ENCODE peak calls at places on chromosomes 3 and 15, in five cellular contexts. Y, L, N, I and Z are unnamed samples.

GRCh38 chr3:40437893-40438292 is 19.2 kb upstream of the RPL14 start:
- DNase-seq in N (no peak), L (no peak), Y (no peak), I (no peak), Z (no peak)

GRCh38 chr3:28286595-28286994 is 45.2 kb downstream of the CMC1 start:
- DNase-seq in L (peak), I (no peak), N (peak), Y (peak), Z (peak)

GRCh38 chr15:30043211-30043655 is 39.5 kb upstream of the GOLGA8J start:
- DNase-seq in Y (peak), N (peak), L (no peak), I (no peak), Z (no peak)

GRCh38 chr15:72135719-72136118 is 17.5 kb downstream of the SENP8 start:
- DNase-seq in L (no peak), Y (peak), I (no peak), N (no peak), Z (no peak)

GRCh38 chr3:9630550-9631139 is 18.7 kb upstream of the MTMR14 start:
- DNase-seq in Y (no peak), L (no peak), N (no peak), I (no peak), Z (no peak)

GRCh38 chr3:53661480-53661879 is 167.1 kb downstream of the CACNA1D start:
- DNase-seq in N (no peak), L (no peak), I (no peak), Y (no peak), Z (no peak)

GRCh38 chr3:129469026-129469425 is 29.0 kb downstream of the IFT122 start:
- DNase-seq in Y (no peak), N (no peak), L (no peak), I (no peak), Z (no peak)

GRCh38 chr3:126267169-126267975 is 87.0 kb upstream of the ALDH1L1 start:
- DNase-seq in N (peak), Y (peak), L (peak), I (peak), Z (peak)

GRCh38 chr3:62562017-62562416 is 188.7 kb upstream of the FEZF2 start:
- DNase-seq in Y (peak), N (peak), L (no peak), I (no peak), Z (no peak)

GRCh38 chr3:46662771-46663551 is 30.5 kb downstream of the ALS2CL start:
- DNase-seq in L (no peak), Y (peak), N (peak), I (no peak), Z (no peak)

GRCh38 chr3:160735801-160736200 is 20.2 kb upstream of the PPM1L start:
- DNase-seq in Y (no peak), I (no peak), L (no peak), N (no peak), Z (no peak)

GRCh38 chr3:133393204-133393603 is 6.7 kb upstream of the BFSP2 start:
- DNase-seq in Y (no peak), N (no peak), I (no peak), L (no peak), Z (peak)

GRCh38 chr15:22240403-22240802 is 160.1 kb downstream of the OR4M2 start:
- DNase-seq in L (no peak), I (no peak), N (no peak), Y (no peak), Z (no peak)

GRCh38 chr3:142019794-142020320 is 129.5 kb downstream of the TFDP2 start:
- DNase-seq in I (no peak), Y (peak), L (no peak), N (peak), Z (no peak)

GRCh38 chr3:132726341-132726823 is 4.2 kb upstream of the NPHP3 start:
- DNase-seq in N (peak), Y (peak), L (peak), I (no peak), Z (peak)

GRCh38 chr15:41878355-41878699 is 15.5 kb downstream of the SPTBN5 start:
- DNase-seq in I (no peak), N (no peak), L (no peak), Y (no peak), Z (no peak)

GRCh38 chr3:69032137-69032536 is 18.7 kb upstream of the EOGT start:
- DNase-seq in N (peak), I (no peak), L (no peak), Y (peak), Z (no peak)

GRCh38 chr3:177104299-177104992 is 92.8 kb downstream of the TBL1XR1 start:
- DNase-seq in Y (no peak), L (no peak), I (no peak), N (no peak), Z (no peak)

GRCh38 chr15:73330206-73331051 is 38.3 kb downstream of the HCN4 start:
- DNase-seq in Y (no peak), L (no peak), I (no peak), N (no peak), Z (peak)

GRCh38 chr3:83738202-83738601 is 1220.6 kb upstream of the CADM2 start:
- DNase-seq in Y (no peak), I (no peak), N (no peak), L (no peak), Z (no peak)

GRCh38 chr15:53835309-53835708 is 75.8 kb upstream of the WDR72 start:
- DNase-seq in Y (no peak), N (no peak), L (no peak), I (no peak), Z (no peak)

GRCh38 chr3:45611619-45612018 is 17.1 kb downstream of the LIMD1 start:
- DNase-seq in I (no peak), Y (no peak), N (no peak), L (peak), Z (no peak)
- H3K4me3 ChIP-seq in I (no peak), Y (no peak), N (no peak), L (no peak), Z (no peak)

GRCh38 chr15:63901912-63902670 is 68.3 kb upstream of the HERC1 start:
- DNase-seq in L (no peak), Y (no peak), N (no peak), I (no peak), Z (no peak)
- H3K23ac ChIP-seq in L (no peak), Y (no peak), N (no peak), I (no peak), Z (no peak)

GRCh38 chr3:114449271-114450007 is 155.6 kb downstream of the TIGIT start:
- DNase-seq in I (no peak), Y (no peak), N (no peak), L (no peak), Z (no peak)
- H3K4me3 ChIP-seq in I (no peak), Y (no peak), N (no peak), L (no peak), Z (no peak)

DNA sequence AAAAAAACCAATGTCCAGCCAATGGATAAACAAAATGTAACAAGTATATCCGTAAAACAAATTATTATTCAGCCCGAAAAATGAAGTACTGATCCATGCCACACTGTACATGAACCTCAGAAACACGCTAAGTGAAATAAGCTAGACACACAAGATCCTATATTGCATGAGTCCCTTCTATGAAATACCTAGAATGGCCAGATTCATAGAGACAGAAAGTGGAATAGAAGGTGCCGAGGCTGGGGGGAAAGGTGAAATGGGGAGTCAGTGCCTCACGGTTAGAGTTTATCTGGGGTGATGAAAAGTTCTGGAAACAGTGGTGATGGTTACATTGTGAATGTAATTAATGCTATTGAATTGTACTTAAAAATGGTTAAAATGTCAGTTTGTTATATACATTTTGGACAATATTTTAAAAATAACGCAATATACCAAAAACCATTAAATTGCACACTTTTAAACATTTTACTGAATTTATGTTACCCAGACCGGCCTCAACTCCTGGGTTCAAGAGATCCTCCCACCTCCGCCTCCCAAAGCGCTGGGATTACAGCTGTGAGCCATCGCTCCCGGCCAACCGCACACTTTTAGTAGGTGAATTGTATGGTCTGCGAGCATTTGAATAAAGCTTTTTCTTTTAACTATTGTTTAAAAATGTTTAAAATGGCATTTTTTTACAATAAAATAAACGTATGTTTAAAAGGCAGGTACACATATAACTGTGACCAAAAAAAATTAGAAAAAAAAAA is 2.1 kb downstream of the RNF168 start:
- DNase-seq in N (peak), I (no peak), L (no peak), Y (peak), Z (peak)
- H3K23ac ChIP-seq in N (no peak), I (no peak), L (no peak), Y (peak), Z (no peak)

DNA sequence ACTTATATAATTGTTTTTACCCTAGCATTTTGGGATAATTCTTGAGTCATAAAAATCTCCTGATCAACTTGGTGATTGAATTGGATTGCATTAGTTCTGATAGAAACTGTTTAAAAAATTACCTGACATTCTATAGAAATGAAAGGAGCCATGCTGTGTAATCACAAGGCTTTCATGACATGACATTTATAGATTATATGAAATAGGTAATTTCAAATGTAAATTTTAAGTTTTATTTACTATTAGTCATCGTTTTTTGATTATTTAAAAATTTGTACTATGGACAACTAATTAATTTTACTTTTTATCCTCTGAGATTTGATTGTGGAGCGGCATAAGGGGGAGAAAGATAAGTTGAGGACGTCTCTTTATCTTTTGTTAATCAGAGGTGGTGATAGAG is 12.3 kb upstream of the CHD2 start:
- DNase-seq in N (no peak), I (no peak), Y (no peak), L (no peak), Z (no peak)
- H3K4me3 ChIP-seq in N (no peak), I (no peak), Y (no peak), L (no peak), Z (no peak)